ENCODE peak calls at places on chromosomes 4 and X, in eight cellular contexts. S, W, O, I, G, A, B and F are unnamed samples. For H3K4me1, the result is how much of the 10 kb centered on the place peaks cover.

GRCh38 chrX:68835104-68835442 is 6.3 kb downstream of the EFNB1 start:
- DNase-seq in S (no peak), W (no peak), O (no peak), I (no peak), G (peak), A (no peak), B (no peak), F (no peak)

GRCh38 chrX:150984164-150984824 is 1.2 kb downstream of the HMGB3 start:
- DNase-seq in S (no peak), W (no peak), O (no peak), I (peak), G (no peak), A (no peak), B (peak), F (peak)

GRCh38 chr4:73855406-73855805 is 2.3 kb downstream of the PF4V1 start:
- DNase-seq in S (peak), W (no peak), O (no peak), I (no peak), G (no peak), A (no peak), B (no peak), F (no peak)

GRCh38 chr4:162164881-162165528 is 1.2 kb upstream of the FSTL5 start:
- DNase-seq in S (peak), W (no peak), O (no peak), I (no peak), G (no peak), A (no peak), B (peak), F (no peak)

GRCh38 chrX:153642313-153642654 is 4.7 kb upstream of the DUSP9 start:
- DNase-seq in S (no peak), W (peak), O (no peak), I (no peak), G (peak), A (no peak), B (peak), F (no peak)

GRCh38 chrX:93673056-93673868 is at the start of gene NAP1L3:
- DNase-seq in S (peak), W (peak), O (peak), I (peak), G (peak), A (peak), B (peak), F (peak)

GRCh38 chrX:73563740-73564073 is 710 bp downstream of the CHIC1 start:
- DNase-seq in S (no peak), W (no peak), O (no peak), I (no peak), G (no peak), A (no peak), B (no peak), F (no peak)

GRCh38 chr4:168888715-168889215 is 121.3 kb downstream of the CBR4 start:
- DNase-seq in S (no peak), W (no peak), O (no peak), I (no peak), G (no peak), A (no peak), B (no peak), F (peak)

GRCh38 chrX:30751497-30751896 is 98.3 kb downstream of the GK start:
- DNase-seq in S (no peak), W (no peak), O (no peak), I (no peak), G (no peak), A (no peak), B (no peak), F (no peak)

GRCh38 chr4:166259081-166259480 is 386.0 kb downstream of the TLL1 start:
- DNase-seq in S (no peak), W (no peak), O (no peak), I (no peak), G (no peak), A (no peak), B (no peak), F (no peak)

GRCh38 chrX:2432298-2432863 is 68.4 kb downstream of the DHRSX start:
- DNase-seq in S (no peak), W (no peak), O (no peak), I (no peak), G (no peak), A (no peak), B (no peak), F (no peak)

GRCh38 chr4:29131304-29131703 is 1588.9 kb upstream of the PCDH7 start:
- DNase-seq in S (peak), W (peak), O (no peak), I (no peak), G (no peak), A (no peak), B (peak), F (no peak)

GRCh38 chrX:40267334-40268118 is 169.8 kb upstream of the BCOR start:
- DNase-seq in S (no peak), W (no peak), O (no peak), I (no peak), G (peak), A (no peak), B (no peak), F (peak)

GRCh38 chr4:141630854-141631253 is 5.5 kb upstream of the IL15 start:
- DNase-seq in S (no peak), W (no peak), O (no peak), I (no peak), G (no peak), A (no peak), B (no peak), F (no peak)

GRCh38 chrX:23901805-23902204 is 5.9 kb downstream of the APOO start:
- DNase-seq in S (peak), W (peak), O (peak), I (no peak), G (no peak), A (peak), B (peak), F (peak)

GRCh38 chr4:31442236-31442635 is 722.1 kb downstream of the PCDH7 start:
- DNase-seq in S (peak), W (peak), O (no peak), I (no peak), G (no peak), A (no peak), B (peak), F (no peak)

GRCh38 chrX:43592597-43592996 is 63.5 kb upstream of the MAOA start:
- DNase-seq in S (no peak), W (no peak), O (no peak), I (no peak), G (no peak), A (no peak), B (no peak), F (no peak)

GRCh38 chrX:40182095-40182494 is 84.3 kb upstream of the BCOR start:
- DNase-seq in S (no peak), W (no peak), O (no peak), I (no peak), G (no peak), A (no peak), B (no peak), F (no peak)

GRCh38 chr4:37002625-37003024 is 241.9 kb upstream of the NWD2 start:
- DNase-seq in S (peak), W (no peak), O (no peak), I (no peak), G (no peak), A (no peak), B (no peak), F (no peak)

GRCh38 chr4:11592276-11592675 is 163.6 kb upstream of the HS3ST1 start:
- DNase-seq in S (no peak), W (no peak), O (no peak), I (no peak), G (no peak), A (no peak), B (no peak), F (no peak)

GRCh38 chr4:85779165-85779564 is 304.2 kb downstream of the ARHGAP24 start:
- DNase-seq in S (no peak), W (no peak), O (no peak), I (no peak), G (no peak), A (no peak), B (no peak), F (no peak)

GRCh38 chr4:5206391-5206790 is 155.1 kb downstream of the STK32B start:
- DNase-seq in S (no peak), W (no peak), O (peak), I (no peak), G (no peak), A (no peak), B (no peak), F (peak)

DNA sequence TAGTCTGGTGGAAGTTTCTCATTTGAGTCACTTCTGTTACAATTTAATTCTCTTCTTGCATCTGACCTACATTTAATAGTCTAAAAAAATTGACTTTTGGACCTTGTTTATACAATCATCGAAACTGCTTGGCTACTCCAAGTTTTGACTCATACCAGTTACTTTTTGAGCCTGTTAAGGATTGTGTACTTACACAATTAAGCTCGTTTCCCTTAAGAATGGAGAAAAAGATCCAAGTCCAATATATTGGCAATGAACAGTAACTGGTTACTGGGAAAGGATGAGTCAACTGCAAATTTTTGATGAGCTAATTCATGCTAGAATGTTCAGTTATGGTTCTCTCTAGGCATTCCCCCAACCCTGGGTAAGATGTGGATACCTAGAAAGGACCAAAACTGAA is 58.2 kb downstream of the DCX start:
- DNase-seq in S (no peak), W (no peak), O (no peak), I (no peak), G (no peak), A (no peak), B (no peak), F (no peak)
- H3K27ac ChIP-seq in S (no peak), W (no peak), O (no peak), I (no peak), G (no peak), A (no peak), B (no peak), F (peak)

DNA sequence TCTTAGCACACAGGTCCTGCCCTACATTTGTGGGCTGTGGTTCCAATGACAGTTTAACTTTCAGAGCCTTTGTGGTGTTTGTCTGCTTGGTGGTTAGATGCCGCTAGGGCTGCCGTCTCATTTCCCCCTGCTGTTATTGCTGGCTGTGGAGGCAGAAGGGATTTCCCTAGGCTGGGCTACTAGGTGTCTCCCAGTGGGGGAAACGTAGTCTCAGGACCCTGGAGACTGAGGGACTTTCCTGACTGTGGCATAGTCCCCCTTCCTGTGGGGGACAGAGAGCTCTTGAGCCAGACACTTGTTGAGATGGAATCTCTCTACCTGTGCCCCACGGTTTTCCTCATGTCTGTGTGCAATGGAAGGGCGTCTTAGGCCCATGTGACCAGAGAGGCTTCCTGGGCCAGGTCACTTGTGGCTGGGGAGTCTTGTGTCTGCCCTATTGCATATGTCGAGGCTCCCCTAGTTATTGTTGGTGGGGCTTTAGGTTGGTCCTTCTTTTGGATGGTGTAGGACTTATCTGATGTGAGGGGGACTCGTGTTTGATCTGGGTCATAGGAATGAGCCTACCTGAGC is 68.2 kb downstream of the ARHGAP10 start:
- DNase-seq in S (no peak), W (no peak), O (no peak), I (peak), G (no peak), A (no peak), B (peak), F (no peak)
- H3K4me1 ChIP-seq in S (under half), W (under half), O (under half), I (under half), G (under half), A (under half), B (under half), F (under half)

GRCh38 chr4:158162637-158163036 is 10.2 kb downstream of the GASK1B start:
- DNase-seq in S (no peak), W (no peak), O (no peak), I (no peak), G (no peak), A (no peak), B (no peak), F (no peak)
- H3K27ac ChIP-seq in S (no peak), W (no peak), O (no peak), I (no peak), G (no peak), A (no peak), B (no peak), F (no peak)

DNA sequence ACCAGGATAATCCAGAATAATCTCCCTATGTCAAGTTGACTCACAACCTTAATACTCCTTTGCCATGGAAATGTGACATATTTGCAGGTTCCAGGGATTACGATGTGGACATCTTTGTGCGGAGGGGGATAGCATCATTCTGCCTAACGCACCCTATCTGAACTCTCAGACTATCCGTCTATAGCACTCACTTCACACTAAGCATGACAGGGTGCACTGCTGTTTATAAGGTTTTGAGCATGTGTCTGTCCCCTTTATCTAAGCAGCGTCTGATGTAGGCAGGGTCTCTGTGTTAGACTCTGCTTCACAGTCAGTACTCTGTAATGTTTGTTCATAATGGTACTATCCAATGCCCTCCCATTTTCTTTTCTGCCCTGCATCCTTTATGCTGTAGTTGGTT is 43.4 kb upstream of the PRSS48 start:
- DNase-seq in S (no peak), W (no peak), O (no peak), I (no peak), G (no peak), A (no peak), B (no peak), F (no peak)
- H3K4me1 ChIP-seq in S (under half), W (under half), O (under half), I (under half), G (under half), A (under half), B (under half), F (under half)

DNA sequence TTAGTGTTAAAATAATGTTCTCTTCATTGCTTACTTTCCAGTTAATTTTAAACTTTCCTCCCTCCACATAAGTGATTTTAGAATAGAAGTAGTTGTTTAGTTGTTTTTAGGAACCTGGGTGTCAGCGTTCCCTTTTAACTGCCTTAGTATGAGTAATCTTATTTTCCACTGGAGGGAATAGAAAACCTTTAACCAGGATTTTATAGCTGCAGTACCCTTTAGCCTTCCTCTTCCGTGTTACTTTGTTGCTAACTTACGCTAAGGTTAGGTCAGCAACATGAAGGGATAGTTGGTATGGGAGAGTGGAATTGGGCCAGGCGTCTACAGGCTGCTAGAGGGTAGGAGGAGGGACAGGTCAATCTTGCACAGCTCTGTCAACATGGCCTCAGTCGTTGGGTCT is 31.5 kb downstream of the SMS start:
- DNase-seq in S (no peak), W (no peak), O (no peak), I (no peak), G (no peak), A (no peak), B (no peak), F (no peak)
- H3K27ac ChIP-seq in S (no peak), W (no peak), O (peak), I (no peak), G (no peak), A (no peak), B (no peak), F (no peak)

GRCh38 chrX:41728125-41728524 is 4.1 kb downstream of the GPR82 start:
- DNase-seq in S (no peak), W (no peak), O (no peak), I (no peak), G (no peak), A (no peak), B (no peak), F (no peak)
- H3K4me1 ChIP-seq in S (under half), W (under half), O (under half), I (under half), G (under half), A (under half), B (under half), F (under half)